ENCODE peak calls at places on chromosomes 13 and 19, in six cellular contexts. F is uterus, S is heart left ventricle, U is right lobe of liver, L is adrenal gland, M is body of pancreas. C is an unnamed sample.

GRCh38 chr19:41927810-41928192 is 448 bp downstream of the ERFL start:
- DNase-seq in F (no peak), S (no peak), U (no peak), L (no peak), M (no peak), C (no peak)

GRCh38 chr13:21676611-21677021 is 5.7 kb downstream of the FGF9 start:
- DNase-seq in F (no peak), S (peak), U (no peak), L (no peak), M (peak), C (no peak)

GRCh38 chr13:48527955-48528354 is 4.9 kb downstream of the RCBTB2 start:
- DNase-seq in F (no peak), S (no peak), U (no peak), L (no peak), M (no peak), C (no peak)

GRCh38 chr13:108342369-108343289 is 73.1 kb downstream of the TNFSF13B start:
- DNase-seq in F (no peak), S (no peak), U (no peak), L (no peak), M (no peak), C (no peak)

GRCh38 chr19:19459707-19460251 is 54.3 kb downstream of the GATAD2A start:
- DNase-seq in F (no peak), S (peak), U (no peak), L (peak), M (peak), C (no peak)

GRCh38 chr13:66574606-66575005 is 655.5 kb downstream of the PCDH9 start:
- DNase-seq in F (no peak), S (no peak), U (no peak), L (peak), M (no peak), C (no peak)

GRCh38 chr13:51315658-51316057 is 23.8 kb upstream of the SERPINE3 start:
- DNase-seq in F (no peak), S (no peak), U (no peak), L (no peak), M (no peak), C (no peak)

GRCh38 chr13:64332048-64332447 is 2898.1 kb downstream of the PCDH9 start:
- DNase-seq in F (no peak), S (no peak), U (no peak), L (no peak), M (no peak), C (no peak)

GRCh38 chr13:113777311-113778260 is 18.6 kb downstream of the TMEM255B start:
- DNase-seq in F (no peak), S (no peak), U (peak), L (no peak), M (no peak), C (peak)

DNA sequence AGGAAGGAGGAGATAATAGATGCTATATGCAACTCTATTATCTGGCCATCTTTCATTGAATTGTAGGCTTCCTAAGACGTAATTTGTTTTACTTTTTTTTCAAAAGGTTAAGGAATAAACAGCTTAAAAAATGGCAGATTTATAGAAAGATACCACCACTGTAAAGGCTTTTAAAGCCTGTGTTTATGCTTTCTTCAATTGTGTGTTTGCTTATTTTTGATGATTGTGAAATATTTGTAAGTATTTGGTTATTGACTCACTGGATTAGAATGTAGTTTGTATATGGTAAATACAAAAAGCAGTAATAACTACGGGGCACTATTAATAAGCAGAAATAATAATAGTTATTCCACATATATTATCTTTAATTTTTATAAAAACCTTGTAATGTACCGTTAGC is 437.9 kb downstream of the KLF5 start:
- DNase-seq in F (no peak), S (no peak), U (no peak), L (no peak), M (no peak), C (no peak)
- TF ChIP-seq POLR2A in F (no peak), S (no peak), U (no peak), L (no peak), M (no peak), C (no peak)

DNA sequence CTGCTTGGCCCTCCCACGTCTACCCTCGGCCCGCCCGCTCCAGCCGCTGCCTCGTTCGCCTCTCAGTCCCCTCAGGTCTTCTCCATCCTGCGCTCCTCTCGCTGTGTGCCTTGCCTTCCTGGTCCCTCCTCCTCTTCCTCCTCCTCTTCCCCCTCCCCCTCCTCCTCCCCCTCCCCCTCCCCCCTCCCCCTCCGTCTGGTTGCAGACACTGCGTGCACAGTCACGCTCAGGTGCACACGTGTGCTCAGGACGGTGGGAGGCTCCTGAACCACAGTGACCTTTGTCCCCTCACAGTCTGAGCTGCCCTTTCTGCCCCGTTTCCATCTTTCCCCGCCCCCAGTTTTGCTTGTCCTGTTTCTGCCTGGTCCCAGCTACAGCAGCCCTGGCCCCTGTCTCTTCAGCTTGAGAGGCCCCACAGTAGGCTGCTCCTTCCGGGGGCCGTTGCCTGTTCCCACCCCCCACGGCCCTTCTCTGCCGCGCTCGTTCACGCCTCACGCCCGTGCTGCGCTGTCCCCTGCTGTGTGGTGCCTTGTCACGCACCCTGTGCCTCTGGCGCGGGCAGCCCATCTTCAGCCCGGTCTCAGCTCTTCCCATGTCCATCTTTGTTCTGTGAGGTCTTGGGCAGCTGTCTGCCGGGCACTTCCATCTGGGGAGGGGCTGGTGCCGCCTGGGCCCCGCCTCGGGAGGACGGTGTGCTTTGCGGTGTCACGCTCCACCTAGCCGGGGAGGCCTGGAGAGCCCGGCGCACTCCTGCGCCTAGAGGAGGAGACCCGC is 13.8 kb upstream of the RPS15 start:
- DNase-seq in F (no peak), S (peak), U (peak), L (no peak), M (no peak), C (no peak)
- TF ChIP-seq POLR2A in F (no peak), S (no peak), U (no peak), L (no peak), M (no peak), C (no peak)

DNA sequence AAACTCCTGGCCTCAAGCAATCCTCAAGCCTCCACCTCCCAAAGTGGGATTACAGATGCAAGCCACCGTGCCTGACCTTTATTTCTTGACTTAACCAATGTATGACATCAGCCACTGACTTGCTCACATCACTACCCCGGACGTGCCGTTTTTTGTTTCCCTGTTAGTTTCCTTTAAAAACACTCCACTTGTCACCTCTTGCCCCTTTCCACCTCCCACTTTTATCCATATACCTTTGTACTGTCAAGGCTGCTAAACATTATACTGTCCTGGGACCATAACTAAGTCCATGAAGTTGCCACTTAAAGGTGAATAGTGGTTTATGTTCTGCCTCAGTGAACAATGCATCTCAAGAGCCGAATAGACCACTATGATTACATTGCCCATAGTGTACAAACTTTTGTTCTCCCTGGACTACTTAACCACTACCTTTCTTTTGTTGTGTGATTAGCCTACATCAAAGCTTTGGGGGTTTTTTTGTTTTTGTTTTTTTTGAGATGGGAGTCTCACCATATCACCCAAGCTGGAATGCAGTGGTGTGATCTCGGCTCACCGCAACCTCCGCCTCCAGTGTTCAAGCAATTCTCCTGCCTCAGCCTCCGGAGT is 2.4 kb upstream of the EPHX3 start:
- DNase-seq in F (no peak), S (no peak), U (no peak), L (no peak), M (no peak), C (no peak)
- TF ChIP-seq POLR2A in F (no peak), S (no peak), U (no peak), L (no peak), M (no peak), C (no peak)

DNA sequence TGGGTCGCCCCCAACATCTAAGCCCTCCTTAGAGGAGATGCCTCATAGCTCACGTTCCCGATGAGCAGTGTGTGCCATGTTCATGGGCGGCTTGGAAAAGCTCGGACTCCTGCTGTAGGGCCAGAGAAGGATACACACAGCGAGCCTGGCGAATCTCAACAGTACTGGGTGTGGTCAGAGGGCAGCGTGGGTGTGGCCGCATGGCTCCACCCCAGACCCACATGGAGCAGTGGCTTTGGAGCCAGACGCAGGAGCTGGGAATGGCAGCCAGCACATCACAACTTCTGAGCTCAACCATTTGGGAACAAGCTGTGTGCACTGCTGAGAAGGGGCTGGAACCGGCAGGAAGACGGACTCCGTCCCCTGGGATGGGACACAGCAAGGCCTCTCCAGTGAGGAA is 15.6 kb downstream of the CAPS start:
- DNase-seq in F (no peak), S (peak), U (no peak), L (no peak), M (no peak), C (no peak)
- TF ChIP-seq POLR2A in F (no peak), S (no peak), U (no peak), L (no peak), M (no peak), C (no peak)

DNA sequence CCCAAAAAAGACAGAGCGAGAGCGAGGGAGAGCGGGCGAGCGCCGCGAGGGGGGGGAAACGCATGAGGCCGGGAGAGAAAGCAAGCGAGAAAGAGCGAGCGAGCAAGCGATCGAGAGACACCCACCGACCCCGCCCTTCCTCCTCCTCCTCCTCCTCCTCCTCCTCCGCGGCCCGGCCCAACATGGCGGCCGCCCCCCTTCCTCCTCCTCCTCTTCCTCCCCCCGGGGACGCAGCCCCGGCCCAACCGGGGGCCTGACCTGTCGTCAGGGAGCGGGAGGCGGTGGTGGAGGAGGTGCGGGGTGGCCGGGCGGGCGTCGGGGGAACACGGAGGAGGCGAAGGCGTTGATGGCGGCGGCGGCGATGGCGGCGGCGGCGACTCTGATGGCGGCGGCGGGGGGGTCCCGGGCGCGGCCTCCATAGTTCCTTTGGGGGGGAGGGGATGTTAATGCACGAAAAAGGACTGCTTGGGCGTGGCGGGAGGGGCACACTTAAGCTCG is 1.4 kb downstream of the ZC3H4 start:
- DNase-seq in F (peak), S (peak), U (peak), L (peak), M (peak), C (peak)
- TF ChIP-seq POLR2A in F (peak), S (no peak), U (peak), L (no peak), M (peak), C (peak)